ENCODE peak calls at places on chromosomes 6 and 20, in nine cellular contexts. I is effector memory CD8-positive, alpha-beta T cell; O is CD8-positive, alpha-beta memory T cell; G is heart right ventricle; M is stimulated activated CD4-positive, alpha-beta T cell treated with anti-CD3 and anti-CD28 coated beads, Interleukin-12 subunit alpha, Interleukin-12 subunit beta, amount 100 ng/mL, for 24 hours; U is kidney; P is activated CD4-positive, alpha-beta T cell treated with anti-CD3 and anti-CD28 coated beads, Interleukin-2, amount 50 U/mL, for 24 hours; W is T-helper 17 cell; Y is H9. E is an unnamed sample.

GRCh38 chr20:61759286-61760065 is 306.2 kb downstream of the TAF4 start:
- DNase-seq in I (no peak), O (no peak), G (no peak), M (no peak), U (no peak), P (no peak), W (no peak), Y (no peak), E (no peak)

GRCh38 chr6:115947964-115948541 is 112.6 kb downstream of the FRK start:
- DNase-seq in I (no peak), O (no peak), G (no peak), M (no peak), U (no peak), P (no peak), W (no peak), Y (no peak), E (no peak)

GRCh38 chr20:37885593-37886507 is 17.1 kb upstream of the VSTM2L start:
- DNase-seq in I (no peak), O (no peak), G (no peak), M (no peak), U (no peak), P (no peak), W (no peak), Y (no peak), E (no peak)

GRCh38 chr6:142377112-142377848 is 75.5 kb downstream of the ADGRG6 start:
- DNase-seq in I (no peak), O (no peak), G (peak), M (no peak), U (peak), P (no peak), W (no peak), Y (peak), E (no peak)

GRCh38 chr6:92756912-92757311 is 662.4 kb downstream of the EPHA7 start:
- DNase-seq in I (no peak), O (no peak), G (no peak), M (no peak), U (no peak), P (no peak), W (no peak), Y (no peak), E (no peak)

GRCh38 chr6:134520181-134521115 is 202.5 kb upstream of the SGK1 start:
- DNase-seq in I (no peak), O (no peak), G (no peak), M (no peak), U (no peak), P (no peak), W (no peak), Y (no peak), E (no peak)

GRCh38 chr6:79869600-79870084 is 77.7 kb downstream of the ELOVL4 start:
- DNase-seq in I (peak), O (peak), G (peak), M (peak), U (peak), P (peak), W (peak), Y (peak), E (no peak)

GRCh38 chr6:39517763-39518162 is 195.3 kb upstream of the KCNK16 start:
- DNase-seq in I (no peak), O (no peak), G (no peak), M (no peak), U (no peak), P (no peak), W (no peak), Y (no peak), E (no peak)